ENCODE peak calls at places on chromosome 5, in four cellular contexts. Q is ascending aorta, L is body of pancreas, P is cardiac muscle cell. X is an unnamed sample. For H3K9me3, the result is how much of the 10 kb centered on the place peaks cover.

GRCh38 chr5:54484219-54484894 is 28.9 kb downstream of the HSPB3 start:
- DNase-seq in Q (no peak), L (no peak), P (no peak), X (peak)

GRCh38 chr5:103013933-103014552 is 105.9 kb downstream of the GIN1 start:
- DNase-seq in Q (no peak), L (no peak), P (peak), X (no peak)

GRCh38 chr5:72658767-72659540 is 151.7 kb upstream of the ZNF366 start:
- DNase-seq in Q (no peak), L (no peak), P (no peak), X (no peak)

GRCh38 chr5:9617739-9618504 is 12.2 kb downstream of the TAS2R1 start:
- DNase-seq in Q (no peak), L (no peak), P (no peak), X (no peak)

GRCh38 chr5:177336603-177337494 is 14.6 kb downstream of the LMAN2 start:
- DNase-seq in Q (no peak), L (no peak), P (no peak), X (no peak)

GRCh38 chr5:76718381-76718832 is 2.5 kb downstream of the F2R start:
- DNase-seq in Q (no peak), L (no peak), P (peak), X (no peak)

GRCh38 chr5:172640822-172641358 is at the start of gene NEURL1B:
- DNase-seq in Q (peak), L (peak), P (peak), X (peak)

GRCh38 chr5:172445866-172446265 is 8.5 kb downstream of the SH3PXD2B start:
- DNase-seq in Q (no peak), L (no peak), P (no peak), X (no peak)

GRCh38 chr5:35899805-35900204 is 38.6 kb downstream of the CAPSL start:
- DNase-seq in Q (no peak), L (no peak), P (no peak), X (no peak)

GRCh38 chr5:35851282-35851681 is 5.4 kb upstream of the IL7R start:
- DNase-seq in Q (no peak), L (no peak), P (peak), X (no peak)

GRCh38 chr5:150513375-150514309 is 5.7 kb downstream of the NDST1 start:
- DNase-seq in Q (no peak), L (peak), P (no peak), X (no peak)

GRCh38 chr5:175685701-175686350 is 28.0 kb downstream of the HRH2 start:
- DNase-seq in Q (no peak), L (no peak), P (no peak), X (no peak)

GRCh38 chr5:42951169-42951846 is 88.8 kb downstream of the ANXA2R start:
- DNase-seq in Q (peak), L (no peak), P (peak), X (no peak)

GRCh38 chr5:38997579-38997978 is 76.6 kb downstream of the RICTOR start:
- DNase-seq in Q (no peak), L (no peak), P (no peak), X (peak)

GRCh38 chr5:76443399-76443798 is 40.3 kb downstream of the IQGAP2 start:
- DNase-seq in Q (no peak), L (peak), P (no peak), X (no peak)

GRCh38 chr5:98424681-98425454 is 348.6 kb upstream of the RGMB start:
- DNase-seq in Q (no peak), L (no peak), P (no peak), X (no peak)

GRCh38 chr5:150492621-150493020 is 15.3 kb upstream of the NDST1 start:
- DNase-seq in Q (peak), L (no peak), P (no peak), X (no peak)

GRCh38 chr5:14011089-14012004 is 66.9 kb upstream of the DNAH5 start:
- DNase-seq in Q (peak), L (peak), P (peak), X (peak)

GRCh38 chr5:168317521-168318147 is 26.2 kb downstream of the WWC1 start:
- DNase-seq in Q (no peak), L (peak), P (peak), X (peak)
- H3K27ac ChIP-seq in Q (no peak), L (peak), P (no peak), X (no peak)

DNA sequence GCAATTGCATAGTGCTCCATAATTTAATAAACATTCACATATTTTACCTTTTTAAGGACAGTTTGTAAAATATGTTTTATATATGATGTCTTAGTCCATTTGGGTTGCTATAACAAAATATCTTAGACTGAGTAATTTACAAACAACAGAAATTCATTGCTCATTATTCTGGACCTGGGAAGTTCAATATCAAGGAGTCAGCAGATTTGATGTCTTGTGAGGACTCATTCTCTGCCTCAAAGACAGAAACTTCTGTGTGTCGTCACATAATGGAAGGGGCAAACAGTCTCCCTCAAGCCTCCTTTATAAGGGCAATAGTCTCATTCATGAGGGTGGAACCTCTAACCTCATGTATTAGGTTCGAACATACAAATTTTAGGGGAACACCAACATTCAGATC is 455.9 kb downstream of the TAF11L14 start:
- DNase-seq in Q (no peak), L (no peak), P (no peak), X (no peak)
- H3K9me3 ChIP-seq in Q (under half), L (under half), P (under half), X (under half)

GRCh38 chr5:179795049-179795862 is 1.5 kb downstream of the LTC4S start:
- DNase-seq in Q (no peak), L (peak), P (no peak), X (no peak)

GRCh38 chr5:179797741-179798140 is 4.0 kb downstream of the LTC4S start:
- DNase-seq in Q (no peak), L (no peak), P (no peak), X (no peak)

GRCh38 chr5:179794575-179794974 is 789 bp downstream of the LTC4S start:
- DNase-seq in Q (no peak), L (no peak), P (no peak), X (no peak)

GRCh38 chr5:179796877-179797608 is 3.3 kb downstream of the LTC4S start:
- DNase-seq in Q (no peak), L (peak), P (no peak), X (no peak)

DNA sequence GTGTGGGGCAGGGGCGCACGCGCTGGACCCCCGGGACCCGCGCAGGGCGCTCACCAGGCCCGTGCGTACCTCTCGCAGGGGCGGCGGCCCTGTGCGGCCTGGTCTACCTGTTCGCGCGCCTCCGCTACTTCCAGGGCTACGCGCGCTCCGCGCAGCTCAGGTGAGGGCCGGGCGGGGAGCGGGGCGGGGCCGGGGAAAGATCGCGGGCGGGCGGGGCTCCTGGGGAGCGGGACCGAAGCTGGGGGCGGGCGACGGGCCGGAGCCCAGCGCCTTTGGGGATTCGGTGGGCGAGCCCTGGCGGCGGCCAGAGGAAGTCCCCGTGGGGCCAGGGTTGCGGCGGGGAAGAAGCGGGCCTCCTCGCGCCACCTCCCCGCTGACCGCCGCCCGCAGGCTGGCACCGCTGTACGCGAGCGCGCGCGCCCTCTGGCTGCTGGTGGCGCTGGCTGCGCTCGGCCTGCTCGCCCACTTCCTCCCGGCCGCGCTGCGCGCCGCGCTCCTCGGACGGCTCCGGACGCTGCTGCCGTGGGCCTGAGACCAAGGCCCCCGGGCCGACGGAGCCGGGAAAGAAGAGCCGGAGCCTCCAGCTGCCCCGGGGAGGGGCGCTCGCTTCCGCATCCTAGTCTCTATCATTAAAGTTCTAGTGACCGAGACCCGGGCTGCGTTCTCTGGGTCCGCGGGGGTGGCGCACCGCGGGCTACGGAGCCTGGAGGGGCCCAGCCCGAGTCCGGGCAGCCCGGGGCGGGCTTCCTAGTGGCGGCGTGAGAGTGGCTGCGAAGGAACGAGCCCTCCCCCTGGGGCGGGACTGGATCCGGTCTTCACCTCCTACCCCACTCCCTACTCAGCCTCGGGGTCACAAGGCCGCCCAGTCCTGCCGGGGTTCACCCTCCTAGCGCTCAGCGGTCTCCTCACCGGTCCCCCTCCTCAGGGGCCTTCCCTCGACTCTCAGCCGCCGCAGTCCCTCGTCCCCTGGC is 2.4 kb downstream of the LTC4S start:
- DNase-seq in Q (peak), L (peak), P (peak), X (peak)
- H3K4me3 ChIP-seq in Q (peak), L (peak), P (peak), X (peak)

GRCh38 chr5:146243217-146243616 is 39.8 kb downstream of the RBM27 start:
- DNase-seq in Q (no peak), L (no peak), P (no peak), X (no peak)

GRCh38 chr5:146238973-146239372 is 35.6 kb downstream of the RBM27 start:
- DNase-seq in Q (no peak), L (no peak), P (no peak), X (no peak)

DNA sequence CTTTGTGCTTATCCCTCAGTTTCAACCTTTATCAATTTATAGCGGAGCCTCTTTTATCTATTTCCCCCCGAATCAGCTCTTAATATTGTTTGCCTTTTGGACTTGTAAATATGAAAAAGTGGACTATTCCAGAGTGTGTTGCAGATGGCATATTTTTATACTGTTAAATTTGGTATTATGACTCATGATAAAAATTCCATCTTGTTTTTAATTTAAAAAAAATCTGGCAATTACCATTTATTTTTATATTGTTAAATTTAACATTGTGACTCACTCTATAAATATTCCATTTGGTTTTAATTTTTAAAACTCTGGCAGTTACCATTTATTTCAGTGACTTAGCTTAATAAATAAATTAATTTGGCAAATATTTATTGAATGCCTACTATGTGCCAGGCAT is 37.5 kb downstream of the RBM27 start:
- DNase-seq in Q (no peak), L (no peak), P (no peak), X (no peak)
- H3K27ac ChIP-seq in Q (peak), L (no peak), P (no peak), X (no peak)

X was measured in SJCRH30.